ENCODE peak calls at places on chromosomes 11 and 22, in six cellular contexts. G is K562, H is right lobe of liver, B is uterus, U is testis, T is heart left ventricle. O is an unnamed sample.

GRCh38 chr22:28143206-28143605 is 224.2 kb upstream of the PITPNB start:
- DNase-seq in G (no peak), H (no peak), B (no peak), U (no peak), T (no peak), O (no peak)

GRCh38 chr11:45982656-45983470 is 60.4 kb downstream of the LARGE2 start:
- DNase-seq in G (peak; percentile 79), H (no peak), B (peak; percentile 79), U (peak; percentile 44), T (no peak), O (no peak)

GRCh38 chr11:117519590-117519989 is 191.9 kb downstream of the CEP164 start:
- DNase-seq in G (no peak), H (no peak), B (no peak), U (no peak), T (no peak), O (no peak)

GRCh38 chr22:38925571-38926041 is 31.8 kb upstream of the APOBEC3A start:
- DNase-seq in G (no peak), H (no peak), B (no peak), U (no peak), T (no peak), O (no peak)

GRCh38 chr11:72114570-72114969 is 2.1 kb upstream of the ANAPC15 start:
- DNase-seq in G (no peak), H (no peak), B (no peak), U (no peak), T (no peak), O (no peak)

GRCh38 chr11:71153005-71153395 is 99.4 kb downstream of the SHANK2 start:
- DNase-seq in G (no peak), H (peak; percentile 63), B (no peak), U (peak; percentile 30), T (no peak), O (no peak)

GRCh38 chr11:59556115-59556882 is 45.0 kb downstream of the OR4D9 start:
- DNase-seq in G (peak; percentile 57), H (no peak), B (peak; percentile 61), U (peak; percentile 73), T (peak; percentile 46), O (no peak)

GRCh38 chr11:12192796-12193514 is 82.6 kb downstream of the MICAL2 start:
- DNase-seq in G (peak; percentile 67), H (no peak), B (no peak), U (no peak), T (no peak), O (no peak)

GRCh38 chr11:45741032-45741431 is 63.9 kb upstream of the SLC35C1 start:
- DNase-seq in G (no peak), H (no peak), B (no peak), U (no peak), T (no peak), O (no peak)

GRCh38 chr22:49967333-49968241 is 7.0 kb downstream of the PIM3 start:
- DNase-seq in G (no peak), H (peak; percentile 98), B (peak; percentile 61), U (peak; percentile 79), T (peak; percentile 78), O (peak; percentile 16)

GRCh38 chr11:12679471-12679870 is 5.2 kb downstream of the TEAD1 start:
- DNase-seq in G (no peak), H (no peak), B (no peak), U (no peak), T (no peak), O (no peak)

GRCh38 chr22:28187612-28188011 is 268.6 kb upstream of the PITPNB start:
- DNase-seq in G (no peak), H (no peak), B (no peak), U (no peak), T (no peak), O (no peak)

GRCh38 chr11:120748485-120748814 is 236.9 kb downstream of the GRIK4 start:
- DNase-seq in G (no peak), H (no peak), B (no peak), U (no peak), T (no peak), O (no peak)

GRCh38 chr22:46107089-46107664 is 43.1 kb upstream of the PPARA start:
- DNase-seq in G (no peak), H (peak; percentile 84), B (peak; percentile 68), U (peak; percentile 84), T (peak; percentile 72), O (peak; percentile 88)

GRCh38 chr11:1456166-1456565 is 30.4 kb downstream of the MOB2 start:
- DNase-seq in G (no peak), H (no peak), B (no peak), U (no peak), T (no peak), O (no peak)

GRCh38 chr11:537622-538430 is 499 bp downstream of the LRRC56 start:
- DNase-seq in G (no peak), H (no peak), B (no peak), U (no peak), T (no peak), O (no peak)

GRCh38 chr11:99513368-99513767 is 492.6 kb downstream of the CNTN5 start:
- DNase-seq in G (no peak), H (no peak), B (no peak), U (no peak), T (no peak), O (no peak)

GRCh38 chr11:3831378-3832239 is 9.2 kb downstream of the RHOG start:
- DNase-seq in G (no peak), H (no peak), B (no peak), U (no peak), T (peak; percentile 61), O (no peak)

GRCh38 chr11:108527382-108527781 is 29.2 kb upstream of the POGLUT3 start:
- DNase-seq in G (no peak), H (no peak), B (no peak), U (no peak), T (no peak), O (no peak)

GRCh38 chr11:65180877-65181568 is 705 bp upstream of the CAPN1 start:
- DNase-seq in G (peak; percentile 84), H (no peak), B (peak; percentile 48), U (peak; percentile 44), T (peak; percentile 72), O (peak; percentile 25)

GRCh38 chr11:28040384-28040783 is 67.6 kb downstream of the KIF18A start:
- DNase-seq in G (no peak), H (no peak), B (no peak), U (no peak), T (no peak), O (no peak)

GRCh38 chr22:32876516-32876915 is 75.0 kb downstream of the TIMP3 start:
- DNase-seq in G (no peak), H (no peak), B (no peak), U (no peak), T (no peak), O (no peak)

GRCh38 chr11:42631223-42631843 is 680.5 kb upstream of the API5 start:
- DNase-seq in G (no peak), H (no peak), B (no peak), U (peak; percentile 37), T (no peak), O (no peak)

GRCh38 chr11:79437981-79438630 is 2.7 kb downstream of the TENM4 start:
- DNase-seq in G (no peak), H (no peak), B (peak; percentile 17), U (peak; percentile 24), T (peak; percentile 34), O (peak; percentile 4)

GRCh38 chr11:130636672-130637463 is 188.4 kb downstream of the ADAMTS15 start:
- DNase-seq in G (no peak), H (no peak), B (no peak), U (no peak), T (no peak), O (no peak)

GRCh38 chr22:44351685-44352377 is 39.1 kb upstream of the SHISAL1 start:
- DNase-seq in G (no peak), H (no peak), B (peak; percentile 89), U (peak; percentile 40), T (no peak), O (peak; percentile 14)

GRCh38 chr11:74980627-74981026 is 8.1 kb upstream of the NEU3 start:
- DNase-seq in G (no peak), H (no peak), B (no peak), U (no peak), T (no peak), O (no peak)
- H3K36me3 ChIP-seq in G (peaks cover 34% of the 10 kb centered on the region), H (peaks cover 6% of the 10 kb centered on the region), B (no peaks in the 10 kb centered on the region), U (no peaks in the 10 kb centered on the region), T (peaks cover 27% of the 10 kb centered on the region), O (no peaks in the 10 kb centered on the region)

DNA sequence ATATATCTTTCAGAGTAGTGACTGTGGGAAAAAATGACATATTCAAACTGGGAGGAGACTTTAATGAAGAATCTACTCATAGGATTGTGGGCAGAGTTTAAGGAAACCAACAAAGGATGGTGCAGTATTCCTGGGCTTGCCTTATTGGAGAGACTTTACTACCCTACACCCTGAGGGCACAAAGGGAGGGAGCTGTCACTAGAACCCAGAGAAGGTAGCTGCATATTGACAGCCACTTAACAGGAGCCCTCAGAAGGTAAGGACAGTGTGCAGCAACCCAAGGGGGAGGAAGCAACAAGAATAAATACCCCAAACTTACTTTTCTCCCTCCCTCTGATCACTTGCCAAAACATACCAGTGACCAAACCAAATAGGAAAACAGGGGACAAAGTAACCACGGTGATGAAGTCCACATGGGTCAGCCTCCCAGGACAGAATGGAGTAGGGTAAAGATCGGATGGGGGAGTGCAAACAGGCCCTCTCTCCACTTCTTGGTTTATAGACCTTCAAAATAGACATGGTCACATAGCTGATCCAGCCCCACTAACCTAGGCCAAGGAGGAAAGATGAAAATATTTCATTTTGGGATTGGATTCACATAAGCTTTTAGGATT is 121.8 kb upstream of the SESN3 start:
- DNase-seq in G (no peak), H (no peak), B (no peak), U (no peak), T (no peak), O (no peak)
- TF ChIP-seq POLR2A in G (no peak), H (no peak), B (no peak), U (no peak), T (no peak), O (no peak)

GRCh38 chr22:41354979-41355378 is 26.8 kb upstream of the TEF start:
- DNase-seq in G (no peak), H (no peak), B (no peak), U (peak; percentile 77), T (no peak), O (no peak)

GRCh38 chr22:41356430-41357028 is 25.2 kb upstream of the TEF start:
- DNase-seq in G (no peak), H (no peak), B (no peak), U (no peak), T (no peak), O (no peak)

GRCh38 chr22:41357191-41357590 is 24.6 kb upstream of the TEF start:
- DNase-seq in G (no peak), H (no peak), B (no peak), U (no peak), T (no peak), O (no peak)

GRCh38 chr22:41353862-41354575 is 27.7 kb upstream of the TEF start:
- DNase-seq in G (peak; percentile 39), H (no peak), B (no peak), U (no peak), T (no peak), O (no peak)

GRCh38 chr22:41355895-41356294 is 25.8 kb upstream of the TEF start:
- DNase-seq in G (no peak), H (no peak), B (no peak), U (no peak), T (no peak), O (no peak)
- H3K36me3 ChIP-seq in G (peaks cover 68% of the 10 kb centered on the region), H (peaks cover 56% of the 10 kb centered on the region), B (no peaks in the 10 kb centered on the region), U (no peaks in the 10 kb centered on the region), T (peaks cover 74% of the 10 kb centered on the region), O (peaks cover 23% of the 10 kb centered on the region)

DNA sequence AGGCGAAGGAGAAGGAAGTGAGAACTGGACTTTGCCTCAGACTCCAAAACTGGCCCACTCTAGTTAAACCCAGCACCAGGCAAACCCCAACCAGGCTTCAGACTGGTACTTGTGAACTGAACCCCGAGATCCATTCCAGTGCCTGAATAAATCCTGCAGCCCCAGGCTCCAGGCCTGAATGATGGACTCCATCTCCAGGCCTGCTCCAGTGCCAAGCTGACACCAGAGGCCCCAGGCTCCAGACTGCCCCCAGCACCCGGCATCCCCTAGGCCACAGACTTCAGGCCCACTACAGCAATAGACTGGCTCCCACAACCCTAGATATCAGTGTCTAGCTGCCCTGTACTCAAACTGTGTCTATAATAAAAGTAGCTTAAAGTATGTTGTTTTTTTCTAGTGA is 406.8 kb downstream of the FAM181B start:
- DNase-seq in G (no peak), H (no peak), B (no peak), U (no peak), T (no peak), O (no peak)
- TF ChIP-seq POLR2A in G (no peak), H (no peak), B (no peak), U (no peak), T (no peak), O (no peak)